ENCODE peak calls at places on chromosomes 12 and 14, in six cellular contexts. One of them, this sample, is unnamed.

GRCh38 chr14:53979141-53979673 is 22.6 kb upstream of the BMP4 start:
- DNase-seq in Panc1: no peak
- DNase-seq in T-helper 1 cell: no peak
- DNase-seq in SIG-M5: no peak
- DNase-seq in effector memory CD8-positive, alpha-beta T cell: no peak
- DNase-seq in NCI-H1092 treated with DMSO at 0.1 percent for 48 hours: no peak
- DNase-seq in this sample: no peak

GRCh38 chr14:72946491-72946890 is 20.2 kb downstream of the DCAF4 start:
- DNase-seq in Panc1: no peak
- DNase-seq in T-helper 1 cell: no peak
- DNase-seq in SIG-M5: no peak
- DNase-seq in effector memory CD8-positive, alpha-beta T cell: no peak
- DNase-seq in NCI-H1092 treated with DMSO at 0.1 percent for 48 hours: no peak
- DNase-seq in this sample: no peak

GRCh38 chr14:103549361-103550311 is 12.8 kb downstream of the BAG5 start:
- DNase-seq in Panc1: no peak
- DNase-seq in T-helper 1 cell: no peak
- DNase-seq in SIG-M5: no peak
- DNase-seq in effector memory CD8-positive, alpha-beta T cell: no peak
- DNase-seq in NCI-H1092 treated with DMSO at 0.1 percent for 48 hours: no peak
- DNase-seq in this sample: no peak

GRCh38 chr12:74317078-74317581 is 220.5 kb upstream of the ATXN7L3B start:
- DNase-seq in Panc1: no peak
- DNase-seq in T-helper 1 cell: no peak
- DNase-seq in SIG-M5: no peak
- DNase-seq in effector memory CD8-positive, alpha-beta T cell: no peak
- DNase-seq in NCI-H1092 treated with DMSO at 0.1 percent for 48 hours: peak
- DNase-seq in this sample: no peak

GRCh38 chr14:51457858-51458562 is 193.7 kb upstream of the FRMD6 start:
- DNase-seq in Panc1: no peak
- DNase-seq in T-helper 1 cell: no peak
- DNase-seq in SIG-M5: no peak
- DNase-seq in effector memory CD8-positive, alpha-beta T cell: no peak
- DNase-seq in NCI-H1092 treated with DMSO at 0.1 percent for 48 hours: no peak
- DNase-seq in this sample: no peak

GRCh38 chr12:12081836-12082497 is 11.2 kb downstream of the BCL2L14 start:
- DNase-seq in Panc1: peak
- DNase-seq in T-helper 1 cell: no peak
- DNase-seq in SIG-M5: no peak
- DNase-seq in effector memory CD8-positive, alpha-beta T cell: no peak
- DNase-seq in NCI-H1092 treated with DMSO at 0.1 percent for 48 hours: peak
- DNase-seq in this sample: no peak

GRCh38 chr12:105113094-105113493 is 5.6 kb downstream of the WASHC4 start:
- DNase-seq in Panc1: no peak
- DNase-seq in T-helper 1 cell: no peak
- DNase-seq in SIG-M5: no peak
- DNase-seq in effector memory CD8-positive, alpha-beta T cell: no peak
- DNase-seq in NCI-H1092 treated with DMSO at 0.1 percent for 48 hours: no peak
- DNase-seq in this sample: no peak

GRCh38 chr12:111581434-111582132 is 17.5 kb downstream of the ATXN2 start:
- DNase-seq in Panc1: no peak
- DNase-seq in T-helper 1 cell: no peak
- DNase-seq in SIG-M5: no peak
- DNase-seq in effector memory CD8-positive, alpha-beta T cell: no peak
- DNase-seq in NCI-H1092 treated with DMSO at 0.1 percent for 48 hours: no peak
- DNase-seq in this sample: no peak

GRCh38 chr14:103819503-103820307 is 27.7 kb downstream of the PPP1R13B start:
- DNase-seq in Panc1: no peak
- DNase-seq in T-helper 1 cell: no peak
- DNase-seq in SIG-M5: no peak
- DNase-seq in effector memory CD8-positive, alpha-beta T cell: no peak
- DNase-seq in NCI-H1092 treated with DMSO at 0.1 percent for 48 hours: peak
- DNase-seq in this sample: no peak

GRCh38 chr14:54577494-54577893 is 10.6 kb downstream of the SAMD4A start:
- DNase-seq in Panc1: no peak
- DNase-seq in T-helper 1 cell: no peak
- DNase-seq in SIG-M5: no peak
- DNase-seq in effector memory CD8-positive, alpha-beta T cell: no peak
- DNase-seq in NCI-H1092 treated with DMSO at 0.1 percent for 48 hours: no peak
- DNase-seq in this sample: no peak

GRCh38 chr12:105947906-105948305 is 190.8 kb downstream of the NUAK1 start:
- DNase-seq in Panc1: no peak
- DNase-seq in T-helper 1 cell: no peak
- DNase-seq in SIG-M5: no peak
- DNase-seq in effector memory CD8-positive, alpha-beta T cell: no peak
- DNase-seq in NCI-H1092 treated with DMSO at 0.1 percent for 48 hours: no peak
- DNase-seq in this sample: no peak

GRCh38 chr12:79691299-79692248 is 810 bp upstream of the PAWR start:
- DNase-seq in Panc1: peak
- DNase-seq in T-helper 1 cell: no peak
- DNase-seq in SIG-M5: no peak
- DNase-seq in effector memory CD8-positive, alpha-beta T cell: no peak
- DNase-seq in NCI-H1092 treated with DMSO at 0.1 percent for 48 hours: peak
- DNase-seq in this sample: peak

GRCh38 chr14:32620724-32621123 is 291.6 kb downstream of the AKAP6 start:
- DNase-seq in Panc1: no peak
- DNase-seq in T-helper 1 cell: no peak
- DNase-seq in SIG-M5: no peak
- DNase-seq in effector memory CD8-positive, alpha-beta T cell: no peak
- DNase-seq in NCI-H1092 treated with DMSO at 0.1 percent for 48 hours: no peak
- DNase-seq in this sample: no peak

GRCh38 chr14:61482348-61483206 is 161.2 kb downstream of the PRKCH start:
- DNase-seq in Panc1: no peak
- DNase-seq in T-helper 1 cell: no peak
- DNase-seq in SIG-M5: no peak
- DNase-seq in effector memory CD8-positive, alpha-beta T cell: no peak
- DNase-seq in NCI-H1092 treated with DMSO at 0.1 percent for 48 hours: no peak
- DNase-seq in this sample: no peak

GRCh38 chr14:68462683-68463082 is 330.2 kb downstream of the ZFP36L1 start:
- DNase-seq in Panc1: no peak
- DNase-seq in T-helper 1 cell: no peak
- DNase-seq in SIG-M5: no peak
- DNase-seq in effector memory CD8-positive, alpha-beta T cell: no peak
- DNase-seq in NCI-H1092 treated with DMSO at 0.1 percent for 48 hours: no peak
- DNase-seq in this sample: no peak

This sample was measured in SW 1271.